ENCODE peak calls at places on chromosomes 12 and 14, in eight cellular contexts. One of them, this sample, is unnamed.

GRCh38 chr12:51351913-51352532 is 5.5 kb upstream of the CELA1 start:
- DNase-seq in effector memory CD4-positive, alpha-beta T cell: peak
- DNase-seq in right lobe of liver: no peak
- DNase-seq in M059J: peak
- DNase-seq in iPS-NIHi11: peak
- DNase-seq in stimulated activated CD8-positive, alpha-beta memory T cell treated with anti-CD3 and anti-CD28 coated beads, Interleukin-7, amount 100 ng/mL, for 1 hour: peak
- DNase-seq in keratinocyte: no peak
- DNase-seq in aorta: no peak
- DNase-seq in this sample: no peak

GRCh38 chr12:109606261-109607028 is 32.9 kb downstream of the MVK start:
- DNase-seq in effector memory CD4-positive, alpha-beta T cell: no peak
- DNase-seq in right lobe of liver: no peak
- DNase-seq in M059J: no peak
- DNase-seq in iPS-NIHi11: peak
- DNase-seq in stimulated activated CD8-positive, alpha-beta memory T cell treated with anti-CD3 and anti-CD28 coated beads, Interleukin-7, amount 100 ng/mL, for 1 hour: no peak
- DNase-seq in keratinocyte: no peak
- DNase-seq in aorta: no peak
- DNase-seq in this sample: no peak

GRCh38 chr12:51898937-51899336 is 8.4 kb upstream of the ACVRL1 start:
- DNase-seq in effector memory CD4-positive, alpha-beta T cell: no peak
- DNase-seq in right lobe of liver: no peak
- DNase-seq in M059J: peak
- DNase-seq in iPS-NIHi11: no peak
- DNase-seq in stimulated activated CD8-positive, alpha-beta memory T cell treated with anti-CD3 and anti-CD28 coated beads, Interleukin-7, amount 100 ng/mL, for 1 hour: no peak
- DNase-seq in keratinocyte: no peak
- DNase-seq in aorta: peak
- DNase-seq in this sample: no peak

GRCh38 chr12:95417372-95417771 is 56.6 kb upstream of the METAP2 start:
- DNase-seq in effector memory CD4-positive, alpha-beta T cell: no peak
- DNase-seq in right lobe of liver: no peak
- DNase-seq in M059J: no peak
- DNase-seq in iPS-NIHi11: no peak
- DNase-seq in stimulated activated CD8-positive, alpha-beta memory T cell treated with anti-CD3 and anti-CD28 coated beads, Interleukin-7, amount 100 ng/mL, for 1 hour: no peak
- DNase-seq in keratinocyte: no peak
- DNase-seq in aorta: no peak
- DNase-seq in this sample: no peak

GRCh38 chr12:65798903-65799302 is 25.4 kb upstream of the HMGA2 start:
- DNase-seq in effector memory CD4-positive, alpha-beta T cell: no peak
- DNase-seq in right lobe of liver: no peak
- DNase-seq in M059J: no peak
- DNase-seq in iPS-NIHi11: no peak
- DNase-seq in stimulated activated CD8-positive, alpha-beta memory T cell treated with anti-CD3 and anti-CD28 coated beads, Interleukin-7, amount 100 ng/mL, for 1 hour: no peak
- DNase-seq in keratinocyte: no peak
- DNase-seq in aorta: no peak
- DNase-seq in this sample: no peak

GRCh38 chr12:43964966-43965365 is 129.1 kb downstream of the TMEM117 start:
- DNase-seq in effector memory CD4-positive, alpha-beta T cell: no peak
- DNase-seq in right lobe of liver: no peak
- DNase-seq in M059J: peak
- DNase-seq in iPS-NIHi11: peak
- DNase-seq in stimulated activated CD8-positive, alpha-beta memory T cell treated with anti-CD3 and anti-CD28 coated beads, Interleukin-7, amount 100 ng/mL, for 1 hour: no peak
- DNase-seq in keratinocyte: no peak
- DNase-seq in aorta: no peak
- DNase-seq in this sample: no peak

GRCh38 chr12:9732966-9733461 is at the start of gene CLECL1:
- DNase-seq in effector memory CD4-positive, alpha-beta T cell: no peak
- DNase-seq in right lobe of liver: no peak
- DNase-seq in M059J: no peak
- DNase-seq in iPS-NIHi11: no peak
- DNase-seq in stimulated activated CD8-positive, alpha-beta memory T cell treated with anti-CD3 and anti-CD28 coated beads, Interleukin-7, amount 100 ng/mL, for 1 hour: no peak
- DNase-seq in keratinocyte: no peak
- DNase-seq in aorta: no peak
- DNase-seq in this sample: no peak

GRCh38 chr14:83019744-83020414 is 1486.2 kb upstream of the SEL1L start:
- DNase-seq in effector memory CD4-positive, alpha-beta T cell: no peak
- DNase-seq in right lobe of liver: no peak
- DNase-seq in M059J: no peak
- DNase-seq in iPS-NIHi11: no peak
- DNase-seq in stimulated activated CD8-positive, alpha-beta memory T cell treated with anti-CD3 and anti-CD28 coated beads, Interleukin-7, amount 100 ng/mL, for 1 hour: no peak
- DNase-seq in keratinocyte: no peak
- DNase-seq in aorta: no peak
- DNase-seq in this sample: no peak

GRCh38 chr12:67366530-67367196 is 97.5 kb downstream of the CAND1 start:
- DNase-seq in effector memory CD4-positive, alpha-beta T cell: no peak
- DNase-seq in right lobe of liver: no peak
- DNase-seq in M059J: peak
- DNase-seq in iPS-NIHi11: no peak
- DNase-seq in stimulated activated CD8-positive, alpha-beta memory T cell treated with anti-CD3 and anti-CD28 coated beads, Interleukin-7, amount 100 ng/mL, for 1 hour: no peak
- DNase-seq in keratinocyte: no peak
- DNase-seq in aorta: no peak
- DNase-seq in this sample: no peak

GRCh38 chr12:108312885-108313203 is 26.3 kb downstream of the CMKLR1 start:
- DNase-seq in effector memory CD4-positive, alpha-beta T cell: no peak
- DNase-seq in right lobe of liver: no peak
- DNase-seq in M059J: peak
- DNase-seq in iPS-NIHi11: peak
- DNase-seq in stimulated activated CD8-positive, alpha-beta memory T cell treated with anti-CD3 and anti-CD28 coated beads, Interleukin-7, amount 100 ng/mL, for 1 hour: no peak
- DNase-seq in keratinocyte: no peak
- DNase-seq in aorta: peak
- DNase-seq in this sample: no peak

GRCh38 chr14:72554401-72554800 is 339.5 kb downstream of the DPF3 start:
- DNase-seq in effector memory CD4-positive, alpha-beta T cell: no peak
- DNase-seq in right lobe of liver: no peak
- DNase-seq in M059J: no peak
- DNase-seq in iPS-NIHi11: no peak
- DNase-seq in stimulated activated CD8-positive, alpha-beta memory T cell treated with anti-CD3 and anti-CD28 coated beads, Interleukin-7, amount 100 ng/mL, for 1 hour: no peak
- DNase-seq in keratinocyte: no peak
- DNase-seq in aorta: peak
- DNase-seq in this sample: no peak

GRCh38 chr12:71958457-71958856 is 19.8 kb downstream of the TPH2 start:
- DNase-seq in effector memory CD4-positive, alpha-beta T cell: no peak
- DNase-seq in right lobe of liver: no peak
- DNase-seq in M059J: peak
- DNase-seq in iPS-NIHi11: no peak
- DNase-seq in stimulated activated CD8-positive, alpha-beta memory T cell treated with anti-CD3 and anti-CD28 coated beads, Interleukin-7, amount 100 ng/mL, for 1 hour: no peak
- DNase-seq in keratinocyte: no peak
- DNase-seq in aorta: no peak
- DNase-seq in this sample: no peak

GRCh38 chr14:57388072-57388471 is 2.3 kb upstream of the NAA30 start:
- DNase-seq in effector memory CD4-positive, alpha-beta T cell: no peak
- DNase-seq in right lobe of liver: no peak
- DNase-seq in M059J: no peak
- DNase-seq in iPS-NIHi11: no peak
- DNase-seq in stimulated activated CD8-positive, alpha-beta memory T cell treated with anti-CD3 and anti-CD28 coated beads, Interleukin-7, amount 100 ng/mL, for 1 hour: no peak
- DNase-seq in keratinocyte: no peak
- DNase-seq in aorta: no peak
- DNase-seq in this sample: peak

GRCh38 chr14:98197933-98198332 is 1074.1 kb downstream of the BCL11B start:
- DNase-seq in effector memory CD4-positive, alpha-beta T cell: no peak
- DNase-seq in right lobe of liver: no peak
- DNase-seq in M059J: no peak
- DNase-seq in iPS-NIHi11: no peak
- DNase-seq in stimulated activated CD8-positive, alpha-beta memory T cell treated with anti-CD3 and anti-CD28 coated beads, Interleukin-7, amount 100 ng/mL, for 1 hour: no peak
- DNase-seq in keratinocyte: no peak
- DNase-seq in aorta: no peak
- DNase-seq in this sample: no peak

GRCh38 chr14:91417983-91418386 is 365 bp upstream of the CCDC88C start:
- DNase-seq in effector memory CD4-positive, alpha-beta T cell: peak
- DNase-seq in right lobe of liver: peak
- DNase-seq in M059J: no peak
- DNase-seq in iPS-NIHi11: peak
- DNase-seq in stimulated activated CD8-positive, alpha-beta memory T cell treated with anti-CD3 and anti-CD28 coated beads, Interleukin-7, amount 100 ng/mL, for 1 hour: no peak
- DNase-seq in keratinocyte: no peak
- DNase-seq in aorta: no peak
- DNase-seq in this sample: peak

GRCh38 chr12:68119724-68120211 is 39.8 kb downstream of the IFNG start:
- DNase-seq in effector memory CD4-positive, alpha-beta T cell: peak
- DNase-seq in right lobe of liver: no peak
- DNase-seq in M059J: peak
- DNase-seq in iPS-NIHi11: no peak
- DNase-seq in stimulated activated CD8-positive, alpha-beta memory T cell treated with anti-CD3 and anti-CD28 coated beads, Interleukin-7, amount 100 ng/mL, for 1 hour: no peak
- DNase-seq in keratinocyte: no peak
- DNase-seq in aorta: no peak
- DNase-seq in this sample: peak

GRCh38 chr12:124694250-124694649 is 126.8 kb upstream of the NCOR2 start:
- DNase-seq in effector memory CD4-positive, alpha-beta T cell: no peak
- DNase-seq in right lobe of liver: no peak
- DNase-seq in M059J: no peak
- DNase-seq in iPS-NIHi11: no peak
- DNase-seq in stimulated activated CD8-positive, alpha-beta memory T cell treated with anti-CD3 and anti-CD28 coated beads, Interleukin-7, amount 100 ng/mL, for 1 hour: no peak
- DNase-seq in keratinocyte: no peak
- DNase-seq in aorta: no peak
- DNase-seq in this sample: peak

GRCh38 chr12:46892034-46892705 is 66.4 kb upstream of the SLC38A4 start:
- DNase-seq in effector memory CD4-positive, alpha-beta T cell: no peak
- DNase-seq in right lobe of liver: no peak
- DNase-seq in M059J: no peak
- DNase-seq in iPS-NIHi11: no peak
- DNase-seq in stimulated activated CD8-positive, alpha-beta memory T cell treated with anti-CD3 and anti-CD28 coated beads, Interleukin-7, amount 100 ng/mL, for 1 hour: no peak
- DNase-seq in keratinocyte: no peak
- DNase-seq in aorta: no peak
- DNase-seq in this sample: no peak

GRCh38 chr14:103021817-103022668 is 35.3 kb downstream of the CDC42BPB start:
- DNase-seq in effector memory CD4-positive, alpha-beta T cell: no peak
- DNase-seq in right lobe of liver: no peak
- DNase-seq in M059J: no peak
- DNase-seq in iPS-NIHi11: no peak
- DNase-seq in stimulated activated CD8-positive, alpha-beta memory T cell treated with anti-CD3 and anti-CD28 coated beads, Interleukin-7, amount 100 ng/mL, for 1 hour: no peak
- DNase-seq in keratinocyte: no peak
- DNase-seq in aorta: peak
- DNase-seq in this sample: no peak

GRCh38 chr14:35385042-35385839 is 19.3 kb downstream of the NFKBIA start:
- DNase-seq in effector memory CD4-positive, alpha-beta T cell: no peak
- DNase-seq in right lobe of liver: peak
- DNase-seq in M059J: peak
- DNase-seq in iPS-NIHi11: peak
- DNase-seq in stimulated activated CD8-positive, alpha-beta memory T cell treated with anti-CD3 and anti-CD28 coated beads, Interleukin-7, amount 100 ng/mL, for 1 hour: no peak
- DNase-seq in keratinocyte: no peak
- DNase-seq in aorta: peak
- DNase-seq in this sample: no peak

GRCh38 chr12:1814266-1814665 is 6.1 kb upstream of the LRTM2 start:
- DNase-seq in effector memory CD4-positive, alpha-beta T cell: no peak
- DNase-seq in right lobe of liver: no peak
- DNase-seq in M059J: no peak
- DNase-seq in iPS-NIHi11: no peak
- DNase-seq in stimulated activated CD8-positive, alpha-beta memory T cell treated with anti-CD3 and anti-CD28 coated beads, Interleukin-7, amount 100 ng/mL, for 1 hour: no peak
- DNase-seq in keratinocyte: no peak
- DNase-seq in aorta: no peak
- DNase-seq in this sample: no peak

GRCh38 chr14:100398044-100398443 is 74.9 kb downstream of the SLC25A47 start:
- DNase-seq in effector memory CD4-positive, alpha-beta T cell: no peak
- DNase-seq in right lobe of liver: no peak
- DNase-seq in M059J: no peak
- DNase-seq in iPS-NIHi11: no peak
- DNase-seq in stimulated activated CD8-positive, alpha-beta memory T cell treated with anti-CD3 and anti-CD28 coated beads, Interleukin-7, amount 100 ng/mL, for 1 hour: no peak
- DNase-seq in keratinocyte: no peak
- DNase-seq in aorta: no peak
- DNase-seq in this sample: no peak

GRCh38 chr14:97848351-97848980 is 1051.3 kb downstream of the VRK1 start:
- DNase-seq in effector memory CD4-positive, alpha-beta T cell: no peak
- DNase-seq in right lobe of liver: peak
- DNase-seq in M059J: no peak
- DNase-seq in iPS-NIHi11: peak
- DNase-seq in stimulated activated CD8-positive, alpha-beta memory T cell treated with anti-CD3 and anti-CD28 coated beads, Interleukin-7, amount 100 ng/mL, for 1 hour: no peak
- DNase-seq in keratinocyte: no peak
- DNase-seq in aorta: no peak
- DNase-seq in this sample: no peak

GRCh38 chr14:55240526-55241178 is 30.6 kb upstream of the FBXO34 start:
- DNase-seq in effector memory CD4-positive, alpha-beta T cell: no peak
- DNase-seq in right lobe of liver: no peak
- DNase-seq in M059J: no peak
- DNase-seq in iPS-NIHi11: peak
- DNase-seq in stimulated activated CD8-positive, alpha-beta memory T cell treated with anti-CD3 and anti-CD28 coated beads, Interleukin-7, amount 100 ng/mL, for 1 hour: no peak
- DNase-seq in keratinocyte: no peak
- DNase-seq in aorta: peak
- DNase-seq in this sample: no peak

GRCh38 chr12:17577405-17577804 is 512.6 kb downstream of the RERGL start:
- DNase-seq in effector memory CD4-positive, alpha-beta T cell: no peak
- DNase-seq in right lobe of liver: no peak
- DNase-seq in M059J: no peak
- DNase-seq in iPS-NIHi11: no peak
- DNase-seq in stimulated activated CD8-positive, alpha-beta memory T cell treated with anti-CD3 and anti-CD28 coated beads, Interleukin-7, amount 100 ng/mL, for 1 hour: no peak
- DNase-seq in keratinocyte: no peak
- DNase-seq in aorta: no peak
- DNase-seq in this sample: no peak

GRCh38 chr12:78229491-78230209 is 399.0 kb downstream of the NAV3 start:
- DNase-seq in effector memory CD4-positive, alpha-beta T cell: no peak
- DNase-seq in right lobe of liver: no peak
- DNase-seq in M059J: peak
- DNase-seq in iPS-NIHi11: peak
- DNase-seq in stimulated activated CD8-positive, alpha-beta memory T cell treated with anti-CD3 and anti-CD28 coated beads, Interleukin-7, amount 100 ng/mL, for 1 hour: no peak
- DNase-seq in keratinocyte: no peak
- DNase-seq in aorta: no peak
- DNase-seq in this sample: no peak

GRCh38 chr12:115375188-115375991 is 691.4 kb upstream of the TBX3 start:
- DNase-seq in effector memory CD4-positive, alpha-beta T cell: no peak
- DNase-seq in right lobe of liver: no peak
- DNase-seq in M059J: peak
- DNase-seq in iPS-NIHi11: no peak
- DNase-seq in stimulated activated CD8-positive, alpha-beta memory T cell treated with anti-CD3 and anti-CD28 coated beads, Interleukin-7, amount 100 ng/mL, for 1 hour: no peak
- DNase-seq in keratinocyte: peak
- DNase-seq in aorta: no peak
- DNase-seq in this sample: no peak

GRCh38 chr14:100291305-100292075 is 14.8 kb downstream of the SLC25A29 start:
- DNase-seq in effector memory CD4-positive, alpha-beta T cell: no peak
- DNase-seq in right lobe of liver: peak
- DNase-seq in M059J: no peak
- DNase-seq in iPS-NIHi11: no peak
- DNase-seq in stimulated activated CD8-positive, alpha-beta memory T cell treated with anti-CD3 and anti-CD28 coated beads, Interleukin-7, amount 100 ng/mL, for 1 hour: no peak
- DNase-seq in keratinocyte: no peak
- DNase-seq in aorta: peak
- DNase-seq in this sample: no peak

GRCh38 chr12:57619434-57620244 is 8.4 kb downstream of the ARHGEF25 start:
- DNase-seq in effector memory CD4-positive, alpha-beta T cell: no peak
- DNase-seq in right lobe of liver: no peak
- DNase-seq in M059J: no peak
- DNase-seq in iPS-NIHi11: peak
- DNase-seq in stimulated activated CD8-positive, alpha-beta memory T cell treated with anti-CD3 and anti-CD28 coated beads, Interleukin-7, amount 100 ng/mL, for 1 hour: no peak
- DNase-seq in keratinocyte: no peak
- DNase-seq in aorta: no peak
- DNase-seq in this sample: no peak

GRCh38 chr12:125734137-125734536 is 668.9 kb downstream of the AACS start:
- DNase-seq in effector memory CD4-positive, alpha-beta T cell: no peak
- DNase-seq in right lobe of liver: no peak
- DNase-seq in M059J: no peak
- DNase-seq in iPS-NIHi11: no peak
- DNase-seq in stimulated activated CD8-positive, alpha-beta memory T cell treated with anti-CD3 and anti-CD28 coated beads, Interleukin-7, amount 100 ng/mL, for 1 hour: no peak
- DNase-seq in keratinocyte: no peak
- DNase-seq in aorta: no peak
- DNase-seq in this sample: no peak

GRCh38 chr12:108772247-108772646 is 40.9 kb upstream of the CORO1C start:
- DNase-seq in effector memory CD4-positive, alpha-beta T cell: no peak
- DNase-seq in right lobe of liver: no peak
- DNase-seq in M059J: no peak
- DNase-seq in iPS-NIHi11: no peak
- DNase-seq in stimulated activated CD8-positive, alpha-beta memory T cell treated with anti-CD3 and anti-CD28 coated beads, Interleukin-7, amount 100 ng/mL, for 1 hour: no peak
- DNase-seq in keratinocyte: no peak
- DNase-seq in aorta: no peak
- DNase-seq in this sample: no peak

GRCh38 chr14:68683326-68683725 is 109.5 kb downstream of the ZFP36L1 start:
- DNase-seq in effector memory CD4-positive, alpha-beta T cell: no peak
- DNase-seq in right lobe of liver: no peak
- DNase-seq in M059J: peak
- DNase-seq in iPS-NIHi11: no peak
- DNase-seq in stimulated activated CD8-positive, alpha-beta memory T cell treated with anti-CD3 and anti-CD28 coated beads, Interleukin-7, amount 100 ng/mL, for 1 hour: no peak
- DNase-seq in keratinocyte: no peak
- DNase-seq in aorta: no peak
- DNase-seq in this sample: no peak

GRCh38 chr12:25725874-25726273 is 172.8 kb upstream of the LMNTD1 start:
- DNase-seq in effector memory CD4-positive, alpha-beta T cell: no peak
- DNase-seq in right lobe of liver: no peak
- DNase-seq in M059J: no peak
- DNase-seq in iPS-NIHi11: no peak
- DNase-seq in stimulated activated CD8-positive, alpha-beta memory T cell treated with anti-CD3 and anti-CD28 coated beads, Interleukin-7, amount 100 ng/mL, for 1 hour: no peak
- DNase-seq in keratinocyte: no peak
- DNase-seq in aorta: no peak
- DNase-seq in this sample: no peak

GRCh38 chr14:73713804-73714655 is at the start of gene PNMA1:
- DNase-seq in effector memory CD4-positive, alpha-beta T cell: peak
- DNase-seq in right lobe of liver: peak
- DNase-seq in M059J: peak
- DNase-seq in iPS-NIHi11: peak
- DNase-seq in stimulated activated CD8-positive, alpha-beta memory T cell treated with anti-CD3 and anti-CD28 coated beads, Interleukin-7, amount 100 ng/mL, for 1 hour: peak
- DNase-seq in keratinocyte: no peak
- DNase-seq in aorta: peak
- DNase-seq in this sample: peak